ENCODE peak calls at places on chromosomes 7 and 10, in five cellular contexts. W is dorsolateral prefrontal cortex, H is neuronal stem cell, O is H9, T is psoas muscle. M is an unnamed sample.
A peak's percentile ranks its signal among the peaks of the same experiment; 100 is the strongest.

GRCh38 chr7:137403282-137403681 is 59.7 kb upstream of the PTN start:
- DNase-seq in W (no peak), H (no peak), O (peak; percentile 28), T (no peak), M (no peak)

GRCh38 chr7:157477550-157478212 is 140.9 kb downstream of the DNAJB6 start:
- DNase-seq in W (no peak), H (no peak), O (peak; percentile 27), T (no peak), M (no peak)

GRCh38 chr7:30896783-30897617 is 14.7 kb upstream of the AQP1 start:
- DNase-seq in W (no peak), H (no peak), O (no peak), T (no peak), M (no peak)

GRCh38 chr10:107814865-107815487 is 650.5 kb upstream of the SORCS1 start:
- DNase-seq in W (peak; percentile 31), H (peak; percentile 56), O (peak; percentile 70), T (peak; percentile 13), M (no peak)

GRCh38 chr7:57414852-57415251 is 35.1 kb upstream of the ZNF716 start:
- DNase-seq in W (no peak), H (no peak), O (no peak), T (no peak), M (no peak)

GRCh38 chr7:73852500-73852899 is 8.5 kb upstream of the TMEM270 start:
- DNase-seq in W (no peak), H (no peak), O (no peak), T (no peak), M (no peak)

GRCh38 chr7:95508780-95509179 is 23.0 kb downstream of the ASB4 start:
- DNase-seq in W (no peak), H (no peak), O (no peak), T (no peak), M (no peak)

GRCh38 chr7:64619705-64620104 is 46.2 kb upstream of the ZNF107 start:
- DNase-seq in W (no peak), H (no peak), O (no peak), T (no peak), M (no peak)

GRCh38 chr10:27908231-27908630 is 90.6 kb downstream of the ODAD2 start:
- DNase-seq in W (no peak), H (no peak), O (no peak), T (no peak), M (no peak)

GRCh38 chr7:72408966-72409637 is 3.0 kb downstream of the CALN1 start:
- DNase-seq in W (no peak), H (no peak), O (no peak), T (no peak), M (no peak)

GRCh38 chr7:100969066-100969615 is at the start of gene MUC12:
- DNase-seq in W (no peak), H (no peak), O (no peak), T (no peak), M (no peak)

GRCh38 chr10:79244068-79244442 is 103.2 kb upstream of the PPIF start:
- DNase-seq in W (no peak), H (no peak), O (no peak), T (no peak), M (no peak)
- H3K27ac ChIP-seq in W (peak overlapping the region; percentile 96), H (no peak overlapping the region), O (no peak overlapping the region), T (peak overlapping the region; percentile 63), M (no peak overlapping the region)

GRCh38 chr7:15609287-15609686 is 47.5 kb upstream of the AGMO start:
- DNase-seq in W (no peak), H (no peak), O (no peak), T (no peak), M (no peak)

GRCh38 chr7:15606561-15606960 is 44.7 kb upstream of the AGMO start:
- DNase-seq in W (no peak), H (no peak), O (no peak), T (no peak), M (no peak)

GRCh38 chr7:15607541-15608210 is 45.9 kb upstream of the AGMO start:
- DNase-seq in W (no peak), H (no peak), O (no peak), T (no peak), M (no peak)

GRCh38 chr7:15612205-15612604 is 50.4 kb upstream of the AGMO start:
- DNase-seq in W (no peak), H (no peak), O (no peak), T (no peak), M (no peak)
- H3K27ac ChIP-seq in W (no peak overlapping the region), H (no peak overlapping the region), O (no peak overlapping the region), T (no peak overlapping the region), M (no peak overlapping the region)

GRCh38 chr7:2211259-2211575 is 21.5 kb downstream of the MAD1L1 start:
- DNase-seq in W (no peak), H (no peak), O (no peak), T (no peak), M (no peak)

GRCh38 chr7:2209961-2210323 is 22.8 kb downstream of the MAD1L1 start:
- DNase-seq in W (no peak), H (no peak), O (no peak), T (no peak), M (no peak)

GRCh38 chr7:2208712-2209111 is 24.0 kb downstream of the MAD1L1 start:
- DNase-seq in W (no peak), H (no peak), O (no peak), T (no peak), M (no peak)

GRCh38 chr7:2210551-2211258 is 22.0 kb downstream of the MAD1L1 start:
- DNase-seq in W (no peak), H (no peak), O (no peak), T (no peak), M (no peak)

DNA sequence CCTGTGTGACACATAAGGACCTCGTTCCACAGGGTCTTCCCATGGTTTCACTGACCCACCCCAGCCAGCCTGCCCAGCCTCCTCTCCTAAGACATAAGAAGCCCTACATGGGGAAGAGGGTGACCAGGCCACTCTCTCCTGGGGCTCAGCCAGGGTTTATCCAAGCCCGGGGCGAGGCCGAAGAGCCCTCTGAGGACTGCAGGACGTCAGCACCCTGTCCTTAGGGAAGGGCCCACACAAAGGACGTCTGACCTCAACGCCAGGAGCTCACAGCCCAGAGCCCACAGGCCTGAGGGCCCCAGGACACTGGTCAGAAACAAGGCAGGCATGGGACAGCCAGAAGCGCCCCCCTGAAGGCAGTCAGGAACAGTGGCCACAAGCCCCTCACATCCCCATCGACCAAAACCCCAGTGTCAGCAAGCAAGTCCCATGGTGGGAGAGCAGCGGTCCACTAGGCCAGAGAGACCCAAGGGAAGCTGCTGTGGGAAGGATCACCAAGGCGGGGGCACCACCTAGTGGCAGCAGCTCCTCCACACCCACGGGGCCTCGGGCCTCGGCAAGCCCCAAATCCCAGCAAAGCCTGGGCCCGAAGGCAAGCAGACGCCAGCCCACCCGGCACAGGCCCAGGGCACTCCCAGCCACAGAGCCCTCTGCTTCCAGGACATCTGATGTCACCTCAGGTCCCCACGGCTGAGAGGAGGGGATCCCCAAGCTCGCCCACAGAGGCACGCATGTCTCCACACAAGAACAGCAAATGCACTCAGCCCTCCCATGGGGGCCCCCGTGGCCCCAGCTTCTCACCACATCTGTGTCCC is 23.4 kb downstream of the MAD1L1 start:
- DNase-seq in W (peak; percentile 82), H (peak; percentile 58), O (peak; percentile 83), T (peak; percentile 75), M (peak; percentile 55)
- H3K27ac ChIP-seq in W (no peak overlapping the region), H (no peak overlapping the region), O (no peak overlapping the region), T (no peak overlapping the region), M (no peak overlapping the region)

GRCh38 chr10:11330383-11331020 is 280.9 kb downstream of the USP6NL start:
- DNase-seq in W (no peak), H (no peak), O (no peak), T (no peak), M (no peak)

GRCh38 chr10:11328264-11329054 is 283.0 kb downstream of the USP6NL start:
- DNase-seq in W (no peak), H (no peak), O (no peak), T (no peak), M (no peak)

GRCh38 chr10:11326919-11327318 is 284.5 kb downstream of the USP6NL start:
- DNase-seq in W (no peak), H (no peak), O (no peak), T (no peak), M (no peak)

GRCh38 chr10:11331178-11331577 is 280.3 kb downstream of the USP6NL start:
- DNase-seq in W (no peak), H (no peak), O (no peak), T (no peak), M (no peak)

DNA sequence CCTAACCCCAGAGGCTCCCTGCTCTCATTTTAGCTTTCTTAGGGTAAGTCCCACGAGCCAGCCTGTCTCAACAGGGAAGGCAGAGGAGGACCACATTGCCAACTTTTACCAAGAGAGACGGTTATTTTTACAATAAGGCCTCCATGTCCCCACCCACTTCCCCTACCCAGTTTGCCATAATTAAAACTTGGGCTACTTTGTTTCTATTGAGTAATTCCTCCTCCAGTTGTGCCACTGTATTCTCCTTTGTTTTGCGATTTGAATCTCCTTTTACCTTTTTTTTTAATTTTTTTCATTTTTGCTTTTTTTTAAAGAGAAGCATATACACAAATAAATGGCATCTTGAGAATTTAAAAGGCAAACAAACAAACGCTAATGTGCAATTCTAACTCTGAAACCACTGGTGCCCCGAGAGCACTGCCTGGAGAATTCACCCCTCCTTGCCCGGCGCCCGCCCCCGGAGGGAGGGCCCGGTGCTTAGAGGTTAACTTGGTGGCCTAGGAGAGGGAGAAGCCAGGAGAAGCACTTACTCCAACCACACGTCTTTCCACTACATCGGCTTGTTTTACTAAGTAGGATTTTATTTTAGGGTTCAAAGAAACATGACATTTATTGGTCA is 282.3 kb downstream of the USP6NL start:
- DNase-seq in W (no peak), H (no peak), O (no peak), T (no peak), M (no peak)
- H3K27ac ChIP-seq in W (peak overlapping the region; percentile 84), H (no peak overlapping the region), O (no peak overlapping the region), T (no peak overlapping the region), M (no peak overlapping the region)

GRCh38 chr10:60963441-60964256 is 19.7 kb upstream of the RHOBTB1 start:
- DNase-seq in W (no peak), H (no peak), O (no peak), T (no peak), M (no peak)
- H3K27ac ChIP-seq in W (peak overlapping the region; percentile 66), H (no peak overlapping the region), O (no peak overlapping the region), T (peak overlapping the region; percentile 20), M (no peak overlapping the region)

DNA sequence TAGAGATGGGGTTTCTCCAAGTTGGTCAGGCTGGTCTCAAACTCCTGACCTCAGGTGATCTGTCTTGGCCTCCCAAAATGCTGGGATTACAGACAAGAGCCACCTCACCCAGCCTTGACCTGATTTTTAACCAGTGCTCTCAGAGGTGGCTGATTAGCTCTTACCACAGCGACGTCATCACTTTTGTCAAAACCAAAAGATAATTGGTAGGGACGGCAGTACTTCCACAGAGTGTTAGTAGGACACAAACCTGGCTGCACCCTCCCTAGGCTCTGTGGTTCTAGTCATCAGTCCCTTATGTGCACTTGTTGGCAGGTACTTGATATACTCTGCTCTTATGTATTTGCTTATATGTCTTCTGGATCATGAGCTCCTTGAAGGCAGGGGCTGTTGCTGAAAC is 74.0 kb downstream of the GPR141 start:
- DNase-seq in W (no peak), H (no peak), O (no peak), T (no peak), M (no peak)
- H3K27ac ChIP-seq in W (no peak overlapping the region), H (no peak overlapping the region), O (no peak overlapping the region), T (no peak overlapping the region), M (no peak overlapping the region)

M was measured in AG04450.